ENCODE peak calls at places on chromosomes 13 and 19, in eight cellular contexts. G is hypothalamus; D is amniotic epithelial cell; J is AG08396; B is activated CD4-positive, alpha-beta T cell treated with anti-CD3 and anti-CD28 coated beads, Interleukin-2, amount 10 ng/mL, durations not matched to agents 7 days and 5 days; W is BE2C; F is activated CD8-positive, alpha-beta memory T cell treated with anti-CD3 and anti-CD28 coated beads for 24 hours; O is epithelial cell of esophagus. R is an unnamed sample.

GRCh38 chr19:55442372-55443044 is 592 bp downstream of the SHISA7 start:
- DNase-seq in D (no peak), W (no peak), O (no peak), F (no peak), J (no peak), G (no peak), B (no peak), R (no peak)

GRCh38 chr13:76799696-76800095 is 86.5 kb downstream of the KCTD12 start:
- DNase-seq in G (no peak), O (peak; percentile 46), B (no peak), W (no peak), D (no peak), J (no peak), F (no peak), R (no peak)

GRCh38 chr13:48155850-48156249 is 60.9 kb upstream of the MED4 start:
- DNase-seq in J (no peak), B (peak; percentile 52), W (no peak), D (peak; percentile 50), O (peak; percentile 97), F (no peak), G (no peak), R (peak; percentile 17)

GRCh38 chr19:17872251-17873001 is 681 bp downstream of the SLC5A5 start:
- DNase-seq in J (no peak), G (no peak), B (peak; percentile 68), W (no peak), D (no peak), O (no peak), F (peak; percentile 84), R (peak; percentile 79)

GRCh38 chr19:49847731-49848696 is 2.9 kb upstream of the PTOV1 start:
- DNase-seq in W (no peak), G (no peak), B (peak; percentile 44), D (peak; percentile 95), F (peak; percentile 61), J (peak; percentile 63), O (peak; percentile 88), R (peak; percentile 38)

GRCh38 chr19:7627166-7627565 is 2.2 kb downstream of the XAB2 start:
- DNase-seq in F (no peak), G (no peak), B (no peak), W (no peak), D (no peak), O (no peak), J (no peak), R (no peak)

GRCh38 chr13:25286308-25286968 is 850 bp downstream of the MTMR6 start:
- DNase-seq in B (peak; percentile 54), F (no peak), J (peak; percentile 51), D (peak; percentile 46), O (peak; percentile 61), W (peak; percentile 23), G (no peak), R (peak; percentile 56)

GRCh38 chr19:55383789-55384575 is at the start of gene TMEM238:
- DNase-seq in D (peak; percentile 63), F (peak; percentile 86), W (peak; percentile 79), O (peak; percentile 82), B (peak; percentile 56), G (peak; percentile 23), J (peak; percentile 89), R (peak; percentile 58)

GRCh38 chr19:33819875-33820781 is 23.5 kb downstream of the KCTD15 start:
- DNase-seq in B (peak; percentile 61), O (peak; percentile 99), W (no peak), D (peak; percentile 89), J (peak; percentile 91), F (peak; percentile 80), G (no peak), R (peak; percentile 89)

GRCh38 chr19:13252569-13253335 is 102.5 kb downstream of the IER2 start:
- DNase-seq in J (no peak), B (no peak), W (no peak), F (no peak), G (no peak), O (no peak), D (no peak), R (no peak)

GRCh38 chr19:13712767-13713201 is 51.5 kb upstream of the MRI1 start:
- DNase-seq in O (no peak), D (no peak), G (no peak), W (no peak), F (no peak), J (no peak), B (no peak), R (no peak)

GRCh38 chr19:768424-768823 is 17.5 kb downstream of the MISP start:
- DNase-seq in O (no peak), F (no peak), W (no peak), G (no peak), B (no peak), J (peak; percentile 86), D (peak; percentile 94), R (no peak)

GRCh38 chr13:104968876-104969275 is 1566.6 kb downstream of the EFNB2 start:
- DNase-seq in G (no peak), J (no peak), W (no peak), O (no peak), F (no peak), B (no peak), D (no peak), R (no peak)

GRCh38 chr19:45352914-45353796 is 12.6 kb downstream of the KLC3 start:
- DNase-seq in D (no peak), F (no peak), W (peak; percentile 48), O (no peak), J (no peak), G (no peak), B (no peak), R (no peak)

GRCh38 chr19:16585808-16586476 is 13.7 kb upstream of the SLC35E1 start:
- DNase-seq in J (no peak), O (peak; percentile 44), F (peak; percentile 72), B (no peak), G (no peak), W (no peak), D (no peak), R (peak; percentile 36)

GRCh38 chr13:31951215-31951678 is 80.3 kb upstream of the FRY start:
- DNase-seq in F (no peak), B (peak; percentile 10), W (no peak), D (no peak), J (no peak), G (no peak), O (peak; percentile 79), R (peak; percentile 50)

R was measured in activated CD4-positive, alpha-beta memory T cell treated with anti-CD3 and anti-CD28 coated beads, Interleukin-2, amount 10 ng/mL, durations not matched to agents 7 days and 5 days.